ENCODE peak calls at places on chromosomes 1 and 21, in four cellular contexts. A is type B pancreatic cell, N is mesothelial cell of epicardium, X is upper lobe of left lung. J is an unnamed sample.

GRCh38 chr1:32047701-32048100 is 25.0 kb upstream of the TMEM39B start:
- DNase-seq in A (no peak), N (no peak), X (no peak), J (no peak)

GRCh38 chr1:179493323-179493722 is 82.4 kb downstream of the NPHS2 start:
- DNase-seq in A (no peak), N (no peak), X (no peak), J (no peak)

GRCh38 chr1:176617881-176618280 is 154.9 kb downstream of the PAPPA2 start:
- DNase-seq in A (no peak), N (no peak), X (no peak), J (no peak)

GRCh38 chr1:177937174-177937770 is 32.6 kb downstream of the SEC16B start:
- DNase-seq in A (no peak), N (no peak), X (no peak), J (no peak)

GRCh38 chr1:78079580-78079979 is 33.8 kb downstream of the GIPC2 start:
- DNase-seq in A (no peak), N (no peak), X (no peak), J (no peak)

GRCh38 chr1:56137090-56137489 is 442.3 kb downstream of the PLPP3 start:
- DNase-seq in A (no peak), N (no peak), X (no peak), J (no peak)

GRCh38 chr1:5938068-5938740 is 54.0 kb downstream of the NPHP4 start:
- DNase-seq in A (peak), N (no peak), X (no peak), J (no peak)

GRCh38 chr21:44539991-44540666 is at the start of gene KRTAP10-1:
- DNase-seq in A (no peak), N (no peak), X (no peak), J (no peak)

GRCh38 chr21:45330075-45330781 is 42.5 kb upstream of the POFUT2 start:
- DNase-seq in A (no peak), N (no peak), X (peak), J (no peak)

GRCh38 chr21:28687571-28687970 is 305.1 kb downstream of the LTN1 start:
- DNase-seq in A (no peak), N (no peak), X (no peak), J (no peak)

GRCh38 chr1:31723828-31724359 is 20.1 kb upstream of the COL16A1 start:
- DNase-seq in A (no peak), N (peak), X (no peak), J (no peak)

GRCh38 chr1:112713466-112714312 is 1.4 kb downstream of the PPM1J start:
- DNase-seq in A (no peak), N (no peak), X (peak), J (no peak)

GRCh38 chr1:153608742-153609584 is 4.0 kb downstream of the S100A16 start:
- DNase-seq in A (no peak), N (no peak), X (peak), J (no peak)

GRCh38 chr1:240189386-240189989 is 97.8 kb downstream of the FMN2 start:
- DNase-seq in A (no peak), N (no peak), X (no peak), J (no peak)

GRCh38 chr1:154420172-154420571 is 15.0 kb downstream of the IL6R start:
- DNase-seq in A (no peak), N (no peak), X (peak), J (peak)

GRCh38 chr1:115976900-115977480 is 677 bp downstream of the SLC22A15 start:
- DNase-seq in A (no peak), N (no peak), X (no peak), J (no peak)

GRCh38 chr1:33396188-33397124 is 34.4 kb downstream of the PHC2 start:
- DNase-seq in A (no peak), N (no peak), X (peak), J (no peak)

GRCh38 chr1:115454835-115455511 is 116.9 kb upstream of the NGF start:
- DNase-seq in A (no peak), N (no peak), X (no peak), J (no peak)

GRCh38 chr1:21651214-21652042 is 17.7 kb downstream of the RAP1GAP start:
- DNase-seq in A (no peak), N (no peak), X (peak), J (peak)

GRCh38 chr1:40939320-40940059 is 40.0 kb upstream of the CTPS1 start:
- DNase-seq in A (no peak), N (no peak), X (peak), J (no peak)

GRCh38 chr21:27569831-27570230 is 602.9 kb upstream of the ADAMTS5 start:
- DNase-seq in A (no peak), N (no peak), X (no peak), J (no peak)

GRCh38 chr21:41871302-41872030 is 7.7 kb downstream of the PRDM15 start:
- DNase-seq in A (no peak), N (no peak), X (no peak), J (no peak)
- TF ChIP-seq CTCF in A (no peak), N (no peak), X (no peak), J (no peak)

GRCh38 chr1:106360252-106360651 is 696.2 kb upstream of the PRMT6 start:
- DNase-seq in A (no peak), N (no peak), X (no peak), J (no peak)
- TF ChIP-seq CTCF in A (peak), N (peak), X (no peak), J (no peak)

DNA sequence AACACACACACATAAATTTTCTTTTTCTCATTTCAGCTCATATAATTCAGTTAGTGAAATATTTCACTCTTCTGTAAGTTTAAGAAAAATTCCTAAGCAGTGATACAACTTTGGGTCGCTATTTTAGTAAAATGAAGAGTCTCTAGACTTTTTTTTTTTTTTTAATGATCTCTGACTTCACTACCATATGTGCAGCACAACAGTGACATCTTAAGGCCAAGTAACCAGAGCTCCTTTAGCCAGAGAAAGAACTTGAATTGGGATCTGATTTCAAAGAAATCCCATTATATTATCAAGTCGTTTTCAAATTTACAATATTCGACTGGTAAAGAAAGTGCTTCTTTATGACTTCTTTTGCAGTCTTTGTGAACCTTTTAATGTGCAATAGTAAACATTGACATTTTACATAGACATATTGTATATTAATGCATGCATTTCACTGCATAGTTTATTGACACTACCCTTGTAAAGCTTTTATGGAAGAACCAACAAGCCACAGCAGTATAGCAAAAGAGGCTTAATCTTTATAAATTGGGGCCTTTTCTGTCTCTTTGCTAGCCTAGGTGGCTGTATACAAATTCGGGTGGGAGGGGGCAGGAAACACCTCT is 62.2 kb downstream of the LRRC40 start:
- DNase-seq in A (no peak), N (no peak), X (no peak), J (no peak)
- TF ChIP-seq CTCF in A (peak), N (no peak), X (no peak), J (no peak)

GRCh38 chr1:9914603-9914937 is 4.5 kb upstream of the CTNNBIP1 start:
- DNase-seq in A (no peak), N (no peak), X (no peak), J (no peak)
- TF ChIP-seq CTCF in A (no peak), N (no peak), X (no peak), J (no peak)

DNA sequence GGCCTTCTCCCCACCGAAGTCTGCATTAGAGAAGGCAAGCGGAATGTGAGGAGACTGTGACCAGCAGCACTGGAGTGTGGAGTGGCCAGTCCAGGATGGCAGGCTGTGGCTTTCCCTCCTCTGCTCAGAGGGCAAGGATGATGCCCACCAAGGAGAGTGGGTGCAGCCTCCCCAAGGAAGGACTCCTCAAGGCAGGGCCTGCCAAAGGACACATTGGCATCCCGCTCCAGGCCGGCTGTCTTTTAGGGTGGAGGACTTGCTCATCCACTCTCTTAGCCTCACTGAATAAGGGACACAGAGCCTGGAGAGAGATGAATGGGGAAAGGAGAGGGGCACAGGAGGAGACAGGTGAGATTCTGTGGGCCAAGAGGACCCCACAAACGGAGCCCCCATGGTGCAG is 4.0 kb upstream of the NES start:
- DNase-seq in A (no peak), N (no peak), X (no peak), J (no peak)
- TF ChIP-seq CTCF in A (no peak), N (no peak), X (no peak), J (no peak)

GRCh38 chr1:90708236-90708786 is 8.8 kb downstream of the BARHL2 start:
- DNase-seq in A (no peak), N (no peak), X (no peak), J (no peak)
- TF ChIP-seq CTCF in A (no peak), N (no peak), X (no peak), J (no peak)

GRCh38 chr1:120179420-120180348 is 3.4 kb upstream of the SEC22B start:
- DNase-seq in A (peak), N (no peak), X (no peak), J (peak)

GRCh38 chr1:120178799-120179419 is 2.6 kb upstream of the SEC22B start:
- DNase-seq in A (no peak), N (no peak), X (no peak), J (no peak)

DNA sequence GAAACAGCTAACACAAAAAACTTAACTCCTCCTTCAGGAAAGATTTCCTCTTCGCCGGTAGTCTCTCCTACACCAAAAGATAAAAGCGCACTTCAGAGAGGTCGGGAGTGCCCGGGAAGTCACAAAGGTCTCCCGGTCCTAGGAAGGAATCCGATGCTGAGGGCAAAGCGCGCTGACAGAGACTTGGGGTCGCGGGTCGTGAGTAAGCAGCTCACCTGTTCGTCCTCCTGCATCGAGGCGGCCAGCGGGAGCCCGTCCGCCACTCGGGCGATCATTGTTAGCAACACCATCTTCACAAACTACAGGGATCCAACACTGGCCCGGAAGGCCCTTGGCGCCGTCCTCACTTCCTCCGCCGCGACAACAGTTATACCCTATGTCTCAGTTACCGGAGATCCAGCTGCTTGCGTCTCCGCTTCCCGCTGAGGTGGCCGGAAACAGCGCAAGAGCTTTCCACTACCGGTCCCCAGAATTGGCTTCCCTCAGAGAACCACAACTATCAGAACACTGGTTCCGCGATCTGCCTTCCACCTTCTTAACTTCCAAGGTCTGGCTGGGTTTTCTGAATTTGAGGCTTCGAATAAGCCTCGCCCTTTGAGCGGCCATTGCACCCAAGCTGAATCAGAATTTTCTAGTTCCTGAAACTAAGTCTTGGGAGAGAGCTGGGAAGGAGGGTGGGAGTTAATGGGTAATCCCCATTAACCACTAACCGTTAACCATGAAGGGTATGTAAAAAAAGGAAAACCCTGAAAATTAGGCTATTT is at the start of gene SEC22B:
- DNase-seq in A (peak), N (peak), X (peak), J (peak)
- TF ChIP-seq CTCF in A (no peak), N (no peak), X (no peak), J (no peak)